ENCODE peak calls at places on chromosomes 4 and X, in five cellular contexts. A, Y, U, I and G are unnamed samples.

GRCh38 chr4:80058740-80059139 is 14.3 kb downstream of the ANTXR2 start:
- DNase-seq in Y (no peak), U (no peak), A (no peak), I (no peak), G (no peak)

GRCh38 chr4:8282134-8282641 is 12.6 kb downstream of the HTRA3 start:
- DNase-seq in Y (no peak), I (no peak), A (no peak), U (no peak), G (no peak)

GRCh38 chr4:6228158-6229067 is 28.1 kb upstream of the JAKMIP1 start:
- DNase-seq in I (no peak), A (peak), U (no peak), Y (no peak), G (no peak)

GRCh38 chrX:12245650-12246645 is 107.7 kb downstream of the FRMPD4 start:
- DNase-seq in I (no peak), U (peak), A (no peak), Y (no peak), G (no peak)

GRCh38 chrX:20829665-20830481 is 544.3 kb upstream of the CNKSR2 start:
- DNase-seq in Y (no peak), U (peak), A (no peak), I (no peak), G (no peak)

GRCh38 chrX:39972340-39972739 is 125.4 kb downstream of the BCOR start:
- DNase-seq in I (no peak), U (peak), A (no peak), Y (no peak), G (no peak)

GRCh38 chrX:39577976-39578962 is 519.5 kb downstream of the BCOR start:
- DNase-seq in A (no peak), Y (no peak), I (no peak), U (peak), G (no peak)

GRCh38 chr4:24952667-24953066 is 39.8 kb upstream of the CCDC149 start:
- DNase-seq in U (no peak), I (no peak), Y (no peak), A (no peak), G (no peak)

GRCh38 chr4:150123982-150124670 is 45.9 kb downstream of the DCLK2 start:
- DNase-seq in Y (no peak), I (no peak), U (no peak), A (no peak), G (no peak)

GRCh38 chr4:71229477-71230257 is 109.2 kb upstream of the SLC4A4 start:
- DNase-seq in Y (peak), I (no peak), U (peak), A (peak), G (peak)

GRCh38 chr4:169716677-169717076 is 41.1 kb downstream of the HPF1 start:
- DNase-seq in Y (no peak), A (no peak), I (no peak), U (peak), G (no peak)

GRCh38 chr4:134027931-134028330 is 173.7 kb downstream of the PABPC4L start:
- DNase-seq in I (peak), Y (no peak), U (peak), A (no peak), G (no peak)

GRCh38 chr4:89788243-89789072 is 48.5 kb downstream of the SNCA start:
- DNase-seq in U (peak), Y (peak), I (peak), A (no peak), G (no peak)

GRCh38 chr4:46844325-46844917 is 64.6 kb downstream of the COX7B2 start:
- DNase-seq in Y (peak), U (peak), I (no peak), A (peak), G (peak)

GRCh38 chr4:26028793-26029511 is 114.9 kb downstream of the SMIM20 start:
- DNase-seq in A (peak), Y (peak), U (peak), I (peak), G (peak)

GRCh38 chrX:84259868-84260267 is 71.9 kb upstream of the RPS6KA6 start:
- DNase-seq in A (no peak), Y (no peak), U (no peak), I (no peak), G (no peak)

GRCh38 chrX:9622128-9622527 is 143.5 kb downstream of the GPR143 start:
- DNase-seq in I (no peak), Y (no peak), U (no peak), A (no peak), G (no peak)

GRCh38 chr4:174071591-174071990 is 211.9 kb downstream of the FBXO8 start:
- DNase-seq in I (no peak), U (no peak), A (no peak), Y (no peak), G (no peak)

GRCh38 chrX:119885554-119886428 is 9.9 kb upstream of the AKAP14 start:
- DNase-seq in A (no peak), I (peak), U (peak), Y (no peak), G (no peak)

GRCh38 chr4:38071801-38072567 is 111.8 kb downstream of the PTTG2 start:
- DNase-seq in I (no peak), A (peak), Y (no peak), U (peak), G (no peak)

GRCh38 chr4:152983774-152984411 is 47.8 kb downstream of the FHDC1 start:
- DNase-seq in Y (no peak), U (peak), A (no peak), I (no peak), G (no peak)

GRCh38 chr4:13530823-13531608 is 13.3 kb downstream of the NKX3-2 start:
- DNase-seq in U (no peak), Y (no peak), I (no peak), A (no peak), G (peak)

GRCh38 chr4:68569466-68570121 is 6.5 kb downstream of the UGT2B17 start:
- DNase-seq in A (no peak), Y (no peak), I (no peak), U (no peak), G (no peak)

GRCh38 chrX:136200466-136200865 is 50.7 kb downstream of the MAP7D3 start:
- DNase-seq in A (no peak), U (peak), Y (no peak), I (no peak), G (peak)

GRCh38 chr4:41281038-41281634 is 24.4 kb downstream of the UCHL1 start:
- DNase-seq in I (peak), A (peak), U (peak), Y (peak), G (peak)

GRCh38 chr4:95409127-95409526 is 139.6 kb downstream of the UNC5C start:
- DNase-seq in I (no peak), Y (no peak), U (peak), A (no peak), G (no peak)

GRCh38 chr4:20984011-20984836 is 284.0 kb downstream of the PACRGL start:
- DNase-seq in A (no peak), U (no peak), I (no peak), Y (peak), G (peak)

GRCh38 chr4:153204247-153205027 is at the start of gene TRIM2:
- DNase-seq in A (peak), Y (peak), U (peak), I (peak), G (peak)

GRCh38 chrX:12463873-12464272 is 325.6 kb downstream of the FRMPD4 start:
- DNase-seq in Y (no peak), U (no peak), I (no peak), A (no peak), G (no peak)

DNA sequence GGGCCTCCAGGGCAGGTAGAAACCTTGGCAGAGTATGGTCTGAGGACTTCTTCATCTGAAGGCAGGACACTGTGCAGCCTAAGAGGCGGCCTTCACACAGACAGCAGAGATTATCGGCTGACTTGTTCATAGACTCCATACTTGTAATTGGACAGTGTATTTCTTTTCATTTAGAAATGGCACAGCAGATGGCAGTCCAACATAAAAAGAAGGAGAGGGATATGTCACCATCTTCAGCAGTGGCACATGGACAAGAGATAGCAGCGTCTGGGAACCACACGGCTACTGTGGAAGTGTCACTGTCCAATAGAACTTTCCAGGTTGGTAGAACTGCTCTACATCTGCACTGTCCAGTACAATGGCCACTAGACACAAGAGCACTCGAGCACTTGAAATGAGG is 21.7 kb upstream of the GEMIN8 start:
- DNase-seq in Y (no peak), I (no peak), A (no peak), U (no peak), G (no peak)
- TF ChIP-seq CTCF in Y (no peak), I (no peak), A (peak), U (no peak), G (no peak)

GRCh38 chrX:54048413-54048812 is 4.1 kb upstream of the PHF8 start:
- DNase-seq in Y (no peak), A (no peak), I (no peak), U (no peak), G (peak)

GRCh38 chrX:54045563-54046228 is 1.4 kb upstream of the PHF8 start:
- DNase-seq in U (no peak), Y (no peak), I (no peak), A (no peak), G (peak)

GRCh38 chrX:54044877-54045328 is 630 bp upstream of the PHF8 start:
- DNase-seq in I (no peak), Y (no peak), U (no peak), A (no peak), G (no peak)

GRCh38 chrX:54044126-54044876 is at the start of gene PHF8:
- DNase-seq in A (peak), I (peak), U (peak), Y (peak), G (peak)

DNA sequence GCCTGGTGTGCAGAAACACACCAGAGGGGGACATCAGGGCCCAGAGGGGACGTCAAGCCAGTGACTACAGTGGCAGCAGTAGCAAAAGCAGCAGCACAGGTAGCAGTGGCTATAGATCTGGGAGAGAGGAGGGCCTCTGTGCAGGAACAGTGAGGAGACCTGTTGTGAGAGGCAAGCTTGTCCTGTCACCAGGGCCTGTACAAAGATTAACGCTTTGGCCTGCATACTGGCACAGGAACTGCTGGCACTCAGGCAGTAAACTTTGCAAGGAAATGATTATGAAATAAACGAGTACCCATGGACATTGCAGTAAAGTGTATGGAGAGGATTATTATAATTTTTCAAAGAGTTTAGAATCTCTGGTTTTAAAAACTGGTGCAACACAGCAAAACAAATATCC is 5.5 kb upstream of the PHF8 start:
- DNase-seq in Y (no peak), U (no peak), A (peak), I (peak), G (no peak)
- TF ChIP-seq CTCF in Y (no peak), U (no peak), A (no peak), I (no peak), G (no peak)

GRCh38 chr4:59161249-59161648 is 2038.9 kb upstream of the ADGRL3 start:
- DNase-seq in I (no peak), A (no peak), U (no peak), Y (no peak), G (no peak)
- TF ChIP-seq CTCF in I (no peak), A (no peak), U (no peak), Y (no peak), G (peak)

GRCh38 chr4:91734682-91735081 is 569.1 kb upstream of the GRID2 start:
- DNase-seq in I (no peak), A (no peak), U (no peak), Y (no peak), G (no peak)
- TF ChIP-seq CTCF in I (no peak), A (peak), U (no peak), Y (no peak), G (peak)

DNA sequence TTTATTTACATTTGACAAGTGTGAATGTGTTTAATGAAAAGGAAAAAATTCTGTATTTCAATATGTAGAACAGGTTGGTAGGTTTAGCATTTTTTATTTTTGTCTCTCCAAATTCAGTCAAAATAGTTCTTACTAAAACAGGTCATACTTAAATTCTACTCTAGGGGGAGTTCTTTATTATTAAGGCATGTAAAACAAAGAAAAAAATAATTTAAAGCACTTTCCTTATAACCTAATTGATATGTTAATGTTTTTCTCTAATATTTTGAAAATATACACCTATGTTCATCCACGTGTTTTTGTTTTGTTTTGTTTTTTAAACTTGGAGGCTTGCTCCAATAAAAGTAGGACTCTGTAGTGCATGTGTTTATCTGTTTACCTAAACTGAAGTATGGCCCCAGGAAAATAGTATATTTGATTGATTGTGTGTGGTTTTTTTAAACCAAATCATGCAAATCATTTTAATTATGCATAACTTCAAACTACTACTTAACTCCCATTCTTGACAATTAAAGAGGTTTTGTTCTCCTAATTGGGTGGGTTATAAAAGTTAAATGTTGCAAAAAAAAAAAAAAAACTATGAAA is 562.7 kb downstream of the RPA4 start:
- DNase-seq in A (no peak), U (peak), I (no peak), Y (no peak), G (no peak)
- TF ChIP-seq CTCF in A (peak), U (no peak), I (no peak), Y (peak), G (peak)

GRCh38 chrX:129158505-129158904 is 364.8 kb downstream of the SMARCA1 start:
- DNase-seq in A (no peak), I (no peak), Y (no peak), U (no peak), G (no peak)
- TF ChIP-seq CTCF in A (no peak), I (no peak), Y (no peak), U (no peak), G (no peak)

GRCh38 chr4:28117067-28117756 is 1256.6 kb downstream of the STIM2 start:
- DNase-seq in U (no peak), Y (no peak), A (no peak), I (no peak), G (no peak)
- TF ChIP-seq CTCF in U (no peak), Y (no peak), A (no peak), I (no peak), G (no peak)

GRCh38 chr4:2396781-2397368 is 21.6 kb downstream of the ZFYVE28 start:
- DNase-seq in Y (no peak), U (no peak), I (no peak), A (no peak), G (no peak)
- TF ChIP-seq CTCF in Y (no peak), U (no peak), I (no peak), A (no peak), G (no peak)